ENCODE peak calls at places on chromosomes 1 and 21, in eight cellular contexts. I, R, J, B, L, M, A and X are unnamed samples.

GRCh38 chr1:44021581-44022321 is 9.5 kb downstream of the SLC6A9 start:
- DNase-seq in J (no peak), B (no peak), L (no peak), M (no peak), I (no peak), A (no peak), R (no peak), X (no peak)

GRCh38 chr1:224703702-224704408 is 87.7 kb downstream of the CNIH3 start:
- DNase-seq in A (no peak), M (no peak), B (no peak), J (no peak), R (no peak), I (no peak), L (no peak), X (no peak)

GRCh38 chr1:44826375-44827196 is 16.5 kb downstream of the PTCH2 start:
- DNase-seq in I (peak; percentile 28), M (no peak), L (no peak), B (no peak), R (no peak), A (no peak), J (no peak), X (no peak)

GRCh38 chr1:21117159-21117953 is 59.3 kb downstream of the EIF4G3 start:
- DNase-seq in L (no peak), A (no peak), J (no peak), R (no peak), M (no peak), B (no peak), I (peak; percentile 55), X (no peak)

GRCh38 chr1:19079983-19080472 is 123.6 kb upstream of the IFFO2 start:
- DNase-seq in L (no peak), I (no peak), R (no peak), B (no peak), A (no peak), M (peak; percentile 95), J (no peak), X (no peak)

GRCh38 chr21:31886896-31887595 is 14.2 kb downstream of the HUNK start:
- DNase-seq in A (no peak), I (no peak), R (no peak), M (no peak), J (no peak), L (no peak), B (no peak), X (peak; percentile 21)

GRCh38 chr1:245260116-245260882 is 105.5 kb downstream of the KIF26B start:
- DNase-seq in L (no peak), R (no peak), J (no peak), M (peak; percentile 99), B (no peak), A (no peak), I (no peak), X (no peak)

GRCh38 chr1:228282329-228283042 is 74.6 kb downstream of the OBSCN start:
- DNase-seq in R (no peak), M (peak; percentile 62), B (no peak), L (no peak), I (no peak), J (no peak), A (peak; percentile 35), X (no peak)

GRCh38 chr1:2645776-2646175 is 13.0 kb upstream of the MMEL1 start:
- DNase-seq in B (peak; percentile 49), R (no peak), A (no peak), I (no peak), J (no peak), M (no peak), L (no peak), X (no peak)

GRCh38 chr1:115437146-115437639 is 99.1 kb upstream of the NGF start:
- DNase-seq in L (no peak), I (no peak), J (no peak), A (no peak), M (no peak), R (no peak), B (no peak), X (no peak)

GRCh38 chr1:180631197-180631765 is 541 bp upstream of the XPR1 start:
- DNase-seq in R (no peak), I (no peak), B (no peak), A (no peak), J (no peak), M (no peak), L (no peak), X (no peak)

GRCh38 chr1:3868464-3869006 is 11.3 kb downstream of the DFFB start:
- DNase-seq in J (no peak), L (no peak), M (no peak), I (no peak), A (no peak), B (no peak), R (no peak), X (no peak)

GRCh38 chr1:150874455-150875196 is 1.8 kb downstream of the ARNT start:
- DNase-seq in I (no peak), B (no peak), M (peak; percentile 16), J (no peak), A (no peak), R (no peak), L (no peak), X (no peak)

GRCh38 chr1:197017558-197018146 is 40.3 kb downstream of the CFHR5 start:
- DNase-seq in A (no peak), L (no peak), R (no peak), M (no peak), I (no peak), B (no peak), J (no peak), X (no peak)

GRCh38 chr1:228735871-228736586 is 750 bp downstream of the RHOU start:
- DNase-seq in L (peak; percentile 49), J (peak; percentile 14), R (no peak), A (no peak), M (peak; percentile 10), B (peak; percentile 68), I (no peak), X (peak; percentile 21)

GRCh38 chr21:44835647-44835973 is 17.7 kb upstream of the SUMO3 start:
- DNase-seq in R (no peak), A (peak; percentile 27), J (no peak), B (no peak), M (no peak), L (no peak), I (no peak), X (no peak)

GRCh38 chr21:27423073-27423472 is 456.2 kb upstream of the ADAMTS5 start:
- DNase-seq in M (peak; percentile 74), B (no peak), R (peak; percentile 52), L (no peak), A (no peak), J (no peak), I (no peak), X (peak; percentile 68)

GRCh38 chr1:64073705-64074104 is 129.7 kb upstream of the UBE2U start:
- DNase-seq in L (no peak), R (no peak), J (no peak), B (no peak), M (peak; percentile 40), A (no peak), I (no peak), X (no peak)

GRCh38 chr1:115604508-115604907 is 37.3 kb upstream of the VANGL1 start:
- DNase-seq in J (no peak), M (no peak), A (no peak), I (no peak), R (no peak), B (no peak), L (no peak), X (no peak)

GRCh38 chr1:171438441-171438840 is 46.9 kb upstream of the PRRC2C start:
- DNase-seq in R (peak; percentile 97), I (no peak), L (no peak), J (no peak), M (peak; percentile 96), B (no peak), A (no peak), X (no peak)

GRCh38 chr1:71666609-71667008 is 585.8 kb upstream of the ZRANB2 start:
- DNase-seq in J (no peak), I (no peak), M (no peak), A (no peak), B (no peak), L (no peak), R (no peak), X (no peak)

GRCh38 chr1:30538906-30539855 is 184.2 kb downstream of the MATN1 start:
- DNase-seq in I (no peak), R (no peak), B (peak; percentile 47), A (no peak), M (no peak), L (no peak), J (no peak), X (no peak)

GRCh38 chr1:53108646-53109580 is 33.5 kb downstream of the SLC1A7 start:
- DNase-seq in R (no peak), J (no peak), I (no peak), B (no peak), A (no peak), M (no peak), L (no peak), X (no peak)

GRCh38 chr1:173043253-173043652 is 7.5 kb downstream of the TNFSF18 start:
- DNase-seq in I (no peak), M (peak; percentile 51), A (no peak), R (no peak), B (no peak), L (no peak), J (no peak), X (no peak)

GRCh38 chr1:246947255-246947654 is 15.5 kb upstream of the AHCTF1 start:
- DNase-seq in J (no peak), I (no peak), A (no peak), B (no peak), L (no peak), M (peak; percentile 38), R (peak; percentile 11), X (peak; percentile 73)

GRCh38 chr21:45542667-45543370 is 579 bp upstream of the SLC19A1 start:
- DNase-seq in B (peak; percentile 78), J (peak; percentile 10), L (no peak), I (no peak), A (peak; percentile 52), R (no peak), M (no peak), X (no peak)

GRCh38 chr1:103230061-103230460 is 121.7 kb upstream of the COL11A1 start:
- DNase-seq in R (no peak), M (no peak), J (no peak), B (no peak), A (no peak), L (no peak), I (no peak), X (no peak)

GRCh38 chr1:200042437-200043329 is 15.2 kb downstream of the NR5A2 start:
- DNase-seq in B (no peak), L (peak; percentile 42), J (no peak), A (no peak), M (no peak), R (no peak), I (no peak), X (no peak)

GRCh38 chr1:25971044-25971881 is 26.6 kb downstream of the PAFAH2 start:
- DNase-seq in I (peak; percentile 79), A (no peak), M (no peak), J (no peak), R (no peak), L (no peak), B (peak; percentile 66), X (no peak)

GRCh38 chr1:204652556-204652955 is 33.0 kb downstream of the LRRN2 start:
- DNase-seq in B (no peak), M (no peak), J (no peak), A (no peak), I (no peak), L (no peak), R (no peak), X (no peak)

GRCh38 chr1:59081181-59081580 is 215.7 kb upstream of the FGGY start:
- DNase-seq in B (no peak), A (no peak), I (no peak), R (no peak), L (no peak), J (no peak), M (no peak), X (no peak)

GRCh38 chr1:172946814-172947507 is 103.8 kb downstream of the TNFSF18 start:
- DNase-seq in L (no peak), B (no peak), R (no peak), J (no peak), M (peak; percentile 90), I (no peak), A (no peak), X (no peak)